ENCODE peak calls at places on chromosome 9, in six cellular contexts. One of them, this sample, is unnamed.

GRCh38 chr9:124769451-124770358 is 1.4 kb downstream of the NR6A1 start:
- DNase-seq in WTC11: peak
- DNase-seq in A549: peak
- DNase-seq in HepG2: peak
- DNase-seq in K562: peak
- DNase-seq in H1: no peak
- DNase-seq in this sample: peak

GRCh38 chr9:93244510-93245436 is 60.8 kb downstream of the WNK2 start:
- DNase-seq in H1: no peak
- DNase-seq in A549: no peak
- DNase-seq in K562: no peak
- DNase-seq in HepG2: no peak
- DNase-seq in WTC11: no peak
- DNase-seq in this sample: no peak

GRCh38 chr9:136644593-136645342 is 17.9 kb upstream of the EGFL7 start:
- DNase-seq in K562: peak
- DNase-seq in H1: no peak
- DNase-seq in HepG2: peak
- DNase-seq in WTC11: peak
- DNase-seq in A549: no peak
- DNase-seq in this sample: peak

GRCh38 chr9:69675563-69675962 is 3.4 kb upstream of the APBA1 start:
- DNase-seq in K562: no peak
- DNase-seq in H1: no peak
- DNase-seq in A549: no peak
- DNase-seq in WTC11: no peak
- DNase-seq in HepG2: no peak
- DNase-seq in this sample: peak

GRCh38 chr9:138025417-138025816 is 147.8 kb downstream of the CACNA1B start:
- DNase-seq in A549: no peak
- DNase-seq in HepG2: no peak
- DNase-seq in H1: no peak
- DNase-seq in K562: no peak
- DNase-seq in WTC11: no peak
- DNase-seq in this sample: no peak

GRCh38 chr9:126614088-126614454 is 343 bp downstream of the LMX1B start:
- DNase-seq in HepG2: no peak
- DNase-seq in H1: no peak
- DNase-seq in K562: no peak
- DNase-seq in WTC11: peak
- DNase-seq in A549: peak
- DNase-seq in this sample: no peak

GRCh38 chr9:104286187-104286586 is 192.1 kb downstream of the SMC2 start:
- DNase-seq in K562: no peak
- DNase-seq in A549: no peak
- DNase-seq in HepG2: no peak
- DNase-seq in WTC11: no peak
- DNase-seq in H1: no peak
- DNase-seq in this sample: no peak

GRCh38 chr9:133351908-133352634 is 4.1 kb downstream of the RPL7A start:
- DNase-seq in A549: peak
- DNase-seq in K562: peak
- DNase-seq in HepG2: peak
- DNase-seq in H1: peak
- DNase-seq in WTC11: peak
- DNase-seq in this sample: peak

GRCh38 chr9:22214021-22214420 is 204.9 kb upstream of the CDKN2B start:
- DNase-seq in HepG2: no peak
- DNase-seq in K562: no peak
- DNase-seq in A549: no peak
- DNase-seq in WTC11: no peak
- DNase-seq in H1: no peak
- DNase-seq in this sample: no peak

GRCh38 chr9:22208846-22209585 is 199.9 kb upstream of the CDKN2B start:
- DNase-seq in WTC11: no peak
- DNase-seq in HepG2: no peak
- DNase-seq in A549: peak
- DNase-seq in H1: no peak
- DNase-seq in K562: no peak
- DNase-seq in this sample: no peak

GRCh38 chr9:22210936-22211335 is 201.8 kb upstream of the CDKN2B start:
- DNase-seq in H1: no peak
- DNase-seq in A549: no peak
- DNase-seq in HepG2: no peak
- DNase-seq in WTC11: no peak
- DNase-seq in K562: no peak
- DNase-seq in this sample: no peak

GRCh38 chr9:22210262-22210661 is 201.2 kb upstream of the CDKN2B start:
- DNase-seq in K562: no peak
- DNase-seq in A549: peak
- DNase-seq in WTC11: no peak
- DNase-seq in HepG2: no peak
- DNase-seq in H1: no peak
- DNase-seq in this sample: peak

GRCh38 chr9:22211588-22212360 is 202.7 kb upstream of the CDKN2B start:
- DNase-seq in WTC11: no peak
- DNase-seq in H1: no peak
- DNase-seq in K562: no peak
- DNase-seq in A549: peak
- DNase-seq in HepG2: peak
- DNase-seq in this sample: peak
- TF ChIP-seq JUN in WTC11: no peak
- TF ChIP-seq JUN in H1: no peak
- TF ChIP-seq JUN in K562: no peak
- TF ChIP-seq JUN in A549: peak
- TF ChIP-seq JUN in HepG2: no peak
- TF ChIP-seq JUN in this sample: peak

GRCh38 chr9:89501311-89501898 is 3.5 kb upstream of the SEMA4D start:
- DNase-seq in A549: no peak
- DNase-seq in WTC11: no peak
- DNase-seq in HepG2: no peak
- DNase-seq in K562: no peak
- DNase-seq in H1: no peak
- DNase-seq in this sample: no peak

GRCh38 chr9:89505048-89505447 is 7.1 kb upstream of the SEMA4D start:
- DNase-seq in A549: no peak
- DNase-seq in HepG2: no peak
- DNase-seq in WTC11: no peak
- DNase-seq in K562: no peak
- DNase-seq in H1: no peak
- DNase-seq in this sample: no peak

GRCh38 chr9:89500008-89500407 is 2.1 kb upstream of the SEMA4D start:
- DNase-seq in K562: no peak
- DNase-seq in WTC11: no peak
- DNase-seq in H1: no peak
- DNase-seq in HepG2: no peak
- DNase-seq in A549: no peak
- DNase-seq in this sample: no peak

GRCh38 chr9:89498845-89499480 is 1.1 kb upstream of the SEMA4D start:
- DNase-seq in HepG2: no peak
- DNase-seq in H1: no peak
- DNase-seq in WTC11: no peak
- DNase-seq in K562: no peak
- DNase-seq in A549: no peak
- DNase-seq in this sample: no peak

DNA sequence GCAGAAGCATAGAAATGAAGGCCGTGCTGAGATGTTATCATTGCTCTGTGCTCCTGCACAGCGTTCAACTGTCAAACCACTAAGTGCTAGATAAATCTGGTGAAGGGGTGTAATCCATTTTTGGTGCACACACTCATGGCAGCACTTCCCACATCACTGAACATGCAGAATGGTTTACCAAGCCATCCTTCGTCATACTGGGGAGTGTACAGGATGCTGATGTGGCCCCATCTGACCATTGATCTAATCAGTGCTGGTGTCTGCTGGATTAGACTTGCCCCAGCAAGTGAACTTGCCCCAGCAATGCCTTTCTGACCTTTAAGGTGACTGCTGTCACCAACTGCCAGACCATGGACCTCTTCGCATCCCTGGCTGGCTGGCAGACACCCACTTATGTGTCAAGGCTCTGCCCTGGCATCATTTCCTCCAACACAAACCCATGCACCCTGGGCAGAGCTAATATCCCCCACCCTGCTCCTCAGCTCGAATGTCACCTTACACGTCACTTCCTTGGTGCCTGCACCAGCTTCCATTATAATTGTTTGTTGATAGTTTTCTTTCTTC is 4.2 kb upstream of the SEMA4D start:
- DNase-seq in HepG2: no peak
- DNase-seq in H1: no peak
- DNase-seq in A549: no peak
- DNase-seq in WTC11: no peak
- DNase-seq in K562: no peak
- DNase-seq in this sample: no peak
- TF ChIP-seq JUN in HepG2: no peak
- TF ChIP-seq JUN in H1: no peak
- TF ChIP-seq JUN in A549: no peak
- TF ChIP-seq JUN in WTC11: no peak
- TF ChIP-seq JUN in K562: no peak
- TF ChIP-seq JUN in this sample: no peak

GRCh38 chr9:4519604-4520003 is 29.3 kb downstream of the SLC1A1 start:
- DNase-seq in H1: no peak
- DNase-seq in K562: no peak
- DNase-seq in A549: no peak
- DNase-seq in HepG2: no peak
- DNase-seq in WTC11: no peak
- DNase-seq in this sample: no peak
- TF ChIP-seq JUN in H1: no peak
- TF ChIP-seq JUN in K562: no peak
- TF ChIP-seq JUN in A549: no peak
- TF ChIP-seq JUN in HepG2: no peak
- TF ChIP-seq JUN in WTC11: no peak
- TF ChIP-seq JUN in this sample: no peak

GRCh38 chr9:4985376-4986266 is 549 bp downstream of the JAK2 start:
- DNase-seq in HepG2: no peak
- DNase-seq in A549: peak
- DNase-seq in WTC11: peak
- DNase-seq in H1: no peak
- DNase-seq in K562: peak
- DNase-seq in this sample: peak

GRCh38 chr9:4984571-4985375 is at the start of gene JAK2:
- DNase-seq in HepG2: peak
- DNase-seq in WTC11: peak
- DNase-seq in K562: peak
- DNase-seq in A549: peak
- DNase-seq in H1: peak
- DNase-seq in this sample: peak

GRCh38 chr9:4986291-4986690 is 1.2 kb downstream of the JAK2 start:
- DNase-seq in H1: no peak
- DNase-seq in K562: no peak
- DNase-seq in WTC11: no peak
- DNase-seq in A549: no peak
- DNase-seq in HepG2: no peak
- DNase-seq in this sample: no peak

GRCh38 chr9:4986783-4987182 is 1.7 kb downstream of the JAK2 start:
- DNase-seq in A549: no peak
- DNase-seq in K562: no peak
- DNase-seq in WTC11: no peak
- DNase-seq in HepG2: no peak
- DNase-seq in H1: no peak
- DNase-seq in this sample: no peak

GRCh38 chr9:4987996-4988421 is 2.9 kb downstream of the JAK2 start:
- DNase-seq in H1: no peak
- DNase-seq in HepG2: peak
- DNase-seq in A549: peak
- DNase-seq in WTC11: peak
- DNase-seq in K562: peak
- DNase-seq in this sample: peak
- TF ChIP-seq JUN in H1: no peak
- TF ChIP-seq JUN in HepG2: no peak
- TF ChIP-seq JUN in A549: no peak
- TF ChIP-seq JUN in WTC11: no peak
- TF ChIP-seq JUN in K562: no peak
- TF ChIP-seq JUN in this sample: no peak

DNA sequence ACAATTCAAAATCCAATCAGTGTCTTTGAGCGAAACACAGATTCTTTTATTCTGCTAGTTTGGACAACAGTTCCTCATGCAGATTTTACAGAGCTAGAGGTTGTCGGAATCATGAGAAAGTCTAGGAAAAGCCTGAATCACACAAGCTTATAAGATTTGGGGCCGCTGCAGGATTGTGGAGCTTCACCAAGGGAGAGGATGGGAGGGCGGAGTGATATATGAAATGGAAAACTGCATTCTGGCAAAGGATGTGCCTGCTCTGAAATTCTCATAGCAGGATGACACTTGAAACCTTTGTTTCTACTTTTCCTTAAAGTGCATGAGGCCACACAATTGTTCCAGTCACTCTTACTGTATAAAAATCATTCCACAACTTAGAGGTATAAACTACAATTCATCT is 134.2 kb downstream of the OR2K2 start:
- DNase-seq in K562: no peak
- DNase-seq in HepG2: no peak
- DNase-seq in H1: no peak
- DNase-seq in A549: no peak
- DNase-seq in WTC11: no peak
- DNase-seq in this sample: no peak
- TF ChIP-seq JUN in K562: no peak
- TF ChIP-seq JUN in HepG2: no peak
- TF ChIP-seq JUN in H1: no peak
- TF ChIP-seq JUN in A549: no peak
- TF ChIP-seq JUN in WTC11: no peak
- TF ChIP-seq JUN in this sample: no peak

This sample was measured in endothelial cell of umbilical vein.